ENCODE peak calls at places on chromosomes 11 and 22, in five cellular contexts. I is sigmoid colon, T is transverse colon, Z is IMR-90, C is ovary. M is an unnamed sample.
A peak's percentile ranks its signal among the peaks of the same experiment; 100 is the strongest.

GRCh38 chr22:17162731-17163130 is 3.7 kb upstream of the HDHD5 start:
- DNase-seq in I (no peak), T (no peak), Z (no peak), C (no peak), M (no peak)

GRCh38 chr11:77557553-77557952 is 32.2 kb upstream of the AQP11 start:
- DNase-seq in C (no peak), I (no peak), Z (peak; percentile 9), T (no peak), M (no peak)

GRCh38 chr11:117970400-117971024 is 15.7 kb upstream of the IL10RA start:
- DNase-seq in I (no peak), T (peak; percentile 54), Z (no peak), C (no peak), M (no peak)

GRCh38 chr11:92941676-92942571 is 27.5 kb upstream of the MTNR1B start:
- DNase-seq in Z (peak; percentile 50), T (no peak), C (no peak), I (no peak), M (no peak)

GRCh38 chr11:70510106-70510505 is 111.8 kb downstream of the CTTN start:
- DNase-seq in Z (no peak), I (no peak), T (no peak), C (no peak), M (no peak)

GRCh38 chr11:37223962-37224361 is 625.9 kb upstream of the RAG2 start:
- DNase-seq in T (no peak), Z (no peak), C (no peak), I (no peak), M (no peak)

GRCh38 chr22:42889290-42889689 is 32.2 kb upstream of the ARFGAP3 start:
- DNase-seq in C (no peak), Z (no peak), T (no peak), I (no peak), M (no peak)

GRCh38 chr22:37165066-37165465 is 15.3 kb upstream of the IL2RB start:
- DNase-seq in Z (no peak), C (no peak), T (no peak), I (no peak), M (no peak)

GRCh38 chr11:75461136-75461535 is 28.1 kb upstream of the KLHL35 start:
- DNase-seq in T (no peak), I (no peak), Z (no peak), C (no peak), M (no peak)

GRCh38 chr11:128042290-128042751 is 545.0 kb downstream of the ETS1 start:
- DNase-seq in C (no peak), T (no peak), Z (no peak), I (no peak), M (no peak)

GRCh38 chr22:17874231-17874630 is 100.0 kb upstream of the BID start:
- DNase-seq in T (no peak), C (no peak), I (no peak), Z (no peak), M (no peak)

GRCh38 chr11:61757213-61757862 is 4.9 kb downstream of the MYRF start:
- DNase-seq in T (no peak), C (no peak), I (no peak), Z (no peak), M (no peak)

GRCh38 chr22:35018995-35019394 is 47.0 kb upstream of the ISX start:
- DNase-seq in Z (no peak), T (no peak), I (no peak), C (no peak), M (no peak)

GRCh38 chr11:105861225-105861624 is 160.8 kb downstream of the MSANTD4 start:
- DNase-seq in Z (peak; percentile 6), C (no peak), I (no peak), T (no peak), M (no peak)

GRCh38 chr11:110098645-110099044 is 5.5 kb downstream of the ZC3H12C start:
- DNase-seq in T (no peak), I (no peak), Z (peak; percentile 13), C (no peak), M (no peak)

GRCh38 chr22:42955087-42955630 is 59.8 kb downstream of the PACSIN2 start:
- DNase-seq in Z (no peak), C (no peak), I (no peak), T (no peak), M (no peak)

GRCh38 chr11:69153661-69154060 is 2.1 kb upstream of the SMIM38 start:
- DNase-seq in I (no peak), T (no peak), Z (peak; percentile 63), C (no peak), M (no peak)

GRCh38 chr11:78536933-78537332 is 37.7 kb downstream of the NARS2 start:
- DNase-seq in Z (no peak), I (no peak), C (no peak), T (no peak), M (no peak)

GRCh38 chr22:41256254-41256897 is 15.6 kb upstream of the CHADL start:
- DNase-seq in Z (peak; percentile 80), T (no peak), C (no peak), I (no peak), M (no peak)

GRCh38 chr11:23679041-23679440 is 817.8 kb upstream of the LUZP2 start:
- DNase-seq in C (no peak), T (no peak), I (no peak), Z (no peak), M (no peak)

GRCh38 chr11:70503201-70503877 is 105.0 kb downstream of the CTTN start:
- DNase-seq in I (peak; percentile 26), C (no peak), T (no peak), Z (no peak), M (no peak)

GRCh38 chr11:100827934-100828661 is 141.0 kb downstream of the ARHGAP42 start:
- DNase-seq in C (no peak), I (no peak), T (no peak), Z (peak; percentile 84), M (no peak)

GRCh38 chr22:28123989-28124766 is 205.1 kb upstream of the PITPNB start:
- DNase-seq in T (no peak), I (no peak), Z (no peak), C (no peak), M (no peak)

GRCh38 chr11:45847908-45848316 is 637 bp downstream of the CRY2 start:
- DNase-seq in T (peak; percentile 57), C (no peak), Z (peak; percentile 64), I (peak; percentile 80), M (no peak)

GRCh38 chr11:3134218-3134621 is 30.9 kb downstream of the OSBPL5 start:
- DNase-seq in Z (no peak), I (peak; percentile 63), C (no peak), T (peak; percentile 4), M (no peak)

GRCh38 chr11:64447717-64448598 is 89.0 kb downstream of the RPS6KA4 start:
- DNase-seq in C (no peak), I (peak; percentile 71), Z (peak; percentile 7), T (peak; percentile 36), M (no peak)

GRCh38 chr22:44314425-44315067 is 1.8 kb upstream of the SHISAL1 start:
- DNase-seq in Z (no peak), C (no peak), I (no peak), T (no peak), M (no peak)

GRCh38 chr11:452203-452744 is 2.2 kb downstream of the PTDSS2 start:
- DNase-seq in Z (no peak), I (no peak), T (no peak), C (no peak), M (no peak)

GRCh38 chr11:18526130-18526520 is 617 bp downstream of the TSG101 start:
- DNase-seq in T (no peak), Z (no peak), I (no peak), C (no peak), M (no peak)
- H3K4me1 ChIP-seq in T (peaks cover 10% of the 10 kb centered on the region), Z (peaks cover 2% of the 10 kb centered on the region), I (peaks cover 27% of the 10 kb centered on the region), C (peaks cover 7% of the 10 kb centered on the region), M (peaks cover 52% of the 10 kb centered on the region)

DNA sequence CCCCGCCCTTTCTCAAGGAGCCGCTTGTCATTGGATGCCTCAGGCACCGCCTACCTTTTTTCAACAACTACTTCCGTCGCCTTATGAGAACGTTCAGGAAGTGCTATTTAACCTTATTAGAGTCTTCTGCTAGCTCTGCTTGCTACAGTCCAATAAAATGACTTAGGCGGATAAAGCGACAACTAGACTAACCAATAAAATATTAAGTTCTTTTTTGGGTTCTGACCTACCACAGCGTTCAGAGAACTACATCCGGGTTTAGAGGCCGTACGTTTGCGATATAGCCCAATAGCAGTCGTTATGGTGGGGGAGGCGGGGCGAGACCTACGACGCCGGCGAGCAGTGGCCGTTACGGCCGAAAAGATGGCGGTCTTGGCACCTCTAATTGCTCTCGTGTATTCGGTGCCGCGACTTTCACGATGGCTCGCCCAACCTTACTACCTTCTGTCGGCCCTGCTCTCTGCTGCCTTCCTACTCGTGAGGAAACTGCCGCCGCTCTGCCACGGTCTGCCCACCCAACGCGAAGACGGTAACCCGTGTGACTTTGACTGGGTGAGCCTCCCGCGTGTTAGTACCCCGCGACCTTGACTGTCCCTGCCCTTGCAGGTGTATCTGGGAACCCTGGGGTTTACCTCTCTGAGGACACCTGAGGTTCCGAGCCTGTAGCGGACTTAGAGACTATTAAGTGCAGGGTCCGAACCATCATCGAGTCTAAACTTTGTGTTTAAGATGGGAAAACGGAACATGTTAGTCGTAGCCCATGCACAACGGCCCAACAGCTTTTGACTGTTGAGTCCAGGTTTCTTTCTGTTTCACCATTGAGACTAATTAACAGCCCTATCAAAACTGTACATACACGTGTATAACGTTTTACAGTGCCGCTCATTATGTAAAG is at the start of gene TMX2:
- DNase-seq in T (peak; percentile 94), I (peak; percentile 97), Z (peak; percentile 100), C (peak; percentile 89), M (peak; percentile 96)
- TF ChIP-seq POLR2A in T (peak; percentile 69), I (peak; percentile 34), Z (peak; percentile 81), C (peak; percentile 53), M (no peak)

GRCh38 chr11:119025099-119025473 is 5.6 kb downstream of the SLC37A4 start:
- DNase-seq in T (no peak), I (peak; percentile 53), Z (no peak), C (no peak), M (no peak)

GRCh38 chr11:119025978-119026766 is 4.5 kb downstream of the SLC37A4 start:
- DNase-seq in I (peak; percentile 47), T (no peak), C (no peak), Z (no peak), M (no peak)

GRCh38 chr11:119026970-119027369 is 3.7 kb downstream of the SLC37A4 start:
- DNase-seq in C (no peak), Z (no peak), T (no peak), I (no peak), M (no peak)

GRCh38 chr11:119024430-119025098 is 6.0 kb downstream of the TRAPPC4 start:
- DNase-seq in T (no peak), C (no peak), Z (no peak), I (peak; percentile 57), M (no peak)

GRCh38 chr11:119023741-119024140 is 5.2 kb downstream of the TRAPPC4 start:
- DNase-seq in I (no peak), T (no peak), C (no peak), Z (no peak), M (no peak)
- H3K4me1 ChIP-seq in I (peaks cover 28% of the 10 kb centered on the region), T (peaks cover 52% of the 10 kb centered on the region), C (peaks cover 7% of the 10 kb centered on the region), Z (peaks cover 4% of the 10 kb centered on the region), M (peaks cover 35% of the 10 kb centered on the region)

GRCh38 chr11:115921540-115921939 is 417.3 kb upstream of the CADM1 start:
- DNase-seq in T (no peak), C (no peak), I (no peak), Z (no peak), M (no peak)
- TF ChIP-seq POLR2A in T (no peak), C (no peak), I (no peak), Z (no peak), M (no peak)

DNA sequence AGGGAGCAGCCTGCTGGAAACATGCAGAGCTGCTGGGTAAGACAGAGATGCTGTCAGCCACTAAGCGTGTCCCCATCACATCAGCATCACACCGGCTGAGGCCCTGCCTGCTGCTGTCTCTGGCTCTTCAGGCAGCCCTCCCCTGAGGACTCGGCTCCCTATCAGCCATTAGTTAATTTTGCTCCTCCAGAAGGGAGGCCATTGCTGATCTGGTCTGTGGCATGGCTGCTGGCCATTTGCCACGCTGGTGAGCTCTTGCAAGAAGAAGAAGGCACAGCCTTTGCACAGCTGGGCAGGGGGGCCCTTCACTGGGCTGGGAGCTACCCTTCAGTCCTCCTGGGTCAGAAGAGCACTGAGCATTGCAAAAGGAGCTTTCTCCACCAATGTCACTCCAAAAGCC is 131.2 kb upstream of the PARVA start:
- DNase-seq in Z (no peak), C (no peak), T (no peak), I (no peak), M (no peak)
- H3K4me1 ChIP-seq in Z (peaks cover 4% of the 10 kb centered on the region), C (peaks cover 3% of the 10 kb centered on the region), T (peaks cover 34% of the 10 kb centered on the region), I (peaks cover 90% of the 10 kb centered on the region), M (peaks cover 29% of the 10 kb centered on the region)